ENCODE peak calls at places on chromosomes 3 and 15, in ten cellular contexts. I, V, S, K, T, G, D, O, E and H are unnamed samples.
A peak's percentile ranks its signal among the peaks of the same experiment; 100 is the strongest.

GRCh38 chr3:179688847-179689246 is 36.0 kb downstream of the USP13 start:
- DNase-seq in I (peak; percentile 58), V (no peak), S (no peak), K (no peak), T (no peak), G (no peak), D (peak; percentile 26), O (no peak), E (peak; percentile 3), H (no peak)

GRCh38 chr15:75694241-75695182 is 18.1 kb downstream of the CSPG4 start:
- DNase-seq in I (peak; percentile 99), V (peak; percentile 91), S (peak; percentile 12), K (peak; percentile 95), T (no peak), G (peak; percentile 71), D (peak; percentile 98), O (peak; percentile 65), E (peak; percentile 90), H (peak; percentile 97)

GRCh38 chr15:32034106-32034505 is 3.8 kb downstream of the CHRNA7 start:
- DNase-seq in I (no peak), V (no peak), S (no peak), K (no peak), T (no peak), G (no peak), D (no peak), O (no peak), E (no peak), H (no peak)

GRCh38 chr15:73139416-73140082 is 87.3 kb downstream of the NEO1 start:
- DNase-seq in I (peak; percentile 2), V (no peak), S (no peak), K (peak; percentile 29), T (no peak), G (no peak), D (no peak), O (no peak), E (no peak), H (peak; percentile 2)

GRCh38 chr3:39106281-39107055 is 959 bp downstream of the GORASP1 start:
- DNase-seq in I (peak; percentile 57), V (peak; percentile 57), S (peak; percentile 44), K (peak; percentile 50), T (no peak), G (no peak), D (peak; percentile 45), O (no peak), E (peak; percentile 64), H (peak; percentile 49)

GRCh38 chr3:167251678-167252077 is 128.4 kb downstream of the ZBBX start:
- DNase-seq in I (no peak), V (no peak), S (no peak), K (no peak), T (no peak), G (no peak), D (no peak), O (no peak), E (no peak), H (no peak)

GRCh38 chr3:127851899-127852298 is 29.6 kb upstream of the MGLL start:
- DNase-seq in I (no peak), V (no peak), S (no peak), K (no peak), T (no peak), G (no peak), D (no peak), O (no peak), E (peak; percentile 78), H (no peak)

GRCh38 chr3:67227030-67227429 is 228.9 kb downstream of the KBTBD8 start:
- DNase-seq in I (no peak), V (no peak), S (no peak), K (no peak), T (no peak), G (no peak), D (no peak), O (no peak), E (no peak), H (no peak)

GRCh38 chr3:67947808-67948508 is 293.5 kb upstream of the SUCLG2 start:
- DNase-seq in I (no peak), V (no peak), S (peak; percentile 21), K (no peak), T (peak; percentile 5), G (no peak), D (no peak), O (no peak), E (peak; percentile 95), H (no peak)

GRCh38 chr15:62619105-62619504 is 423.4 kb upstream of the TPM1 start:
- DNase-seq in I (peak; percentile 18), V (no peak), S (no peak), K (no peak), T (no peak), G (no peak), D (peak; percentile 22), O (no peak), E (no peak), H (no peak)

GRCh38 chr15:48003447-48003846 is 117.3 kb upstream of the SLC24A5 start:
- DNase-seq in I (no peak), V (no peak), S (no peak), K (no peak), T (no peak), G (no peak), D (no peak), O (no peak), E (no peak), H (no peak)

DNA sequence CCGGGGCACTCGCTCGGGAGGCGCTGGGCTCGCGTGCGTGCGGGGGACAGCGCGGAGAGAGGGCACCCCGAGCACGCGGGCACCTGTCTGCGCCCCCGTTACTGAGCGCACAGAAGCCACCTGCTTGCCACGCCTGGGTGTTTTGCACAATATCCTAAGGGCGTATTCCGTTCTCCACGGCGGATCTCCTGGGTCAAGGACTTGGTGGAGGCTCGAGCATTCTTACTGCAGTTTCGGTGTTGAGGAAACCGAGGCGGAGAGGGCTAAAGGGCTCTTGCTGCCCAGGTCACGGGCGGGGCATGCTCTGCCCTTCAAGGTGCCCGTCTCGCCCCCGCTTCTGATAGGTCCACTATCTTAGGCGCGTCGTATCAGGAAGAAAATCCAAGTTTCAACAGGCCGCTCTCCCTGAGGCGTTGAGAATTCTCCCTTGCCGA is 526 bp downstream of the GPD1L start:
- DNase-seq in I (no peak), V (no peak), S (no peak), K (peak; percentile 7), T (peak; percentile 12), G (no peak), D (no peak), O (no peak), E (peak; percentile 61), H (peak; percentile 2)
- TF ChIP-seq CTCF in I (no peak), V (no peak), S (no peak), K (no peak), T (no peak), G (no peak), D (no peak), O (no peak), E (no peak), H (no peak)

DNA sequence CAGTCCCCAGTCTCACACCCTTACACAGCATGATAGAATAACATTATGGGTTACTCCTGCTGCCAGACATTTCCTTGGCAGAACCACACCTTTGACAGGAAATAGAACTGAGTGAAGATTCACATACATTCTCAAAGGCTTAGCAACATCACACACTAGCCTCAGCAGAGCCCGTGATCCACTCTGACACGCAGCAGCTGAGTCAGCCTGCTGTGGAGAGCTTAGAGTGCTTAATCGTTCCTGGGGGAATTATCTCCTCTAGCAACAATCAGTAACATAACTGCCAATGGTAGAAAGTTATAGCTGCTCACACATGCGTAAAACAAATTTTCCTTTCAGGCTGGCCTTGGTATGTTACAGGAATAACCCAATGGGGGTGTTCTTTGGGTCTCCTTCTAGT is 382.1 kb downstream of the GAP43 start:
- DNase-seq in I (peak; percentile 98), V (no peak), S (no peak), K (peak; percentile 92), T (no peak), G (no peak), D (peak; percentile 99), O (no peak), E (peak; percentile 73), H (peak; percentile 99)
- H3K4me3 ChIP-seq in I (no peak overlapping the region), V (no peak overlapping the region), S (no peak overlapping the region), K (no peak overlapping the region), T (no peak overlapping the region), G (no peak overlapping the region), D (no peak overlapping the region), O (no peak overlapping the region), E (no peak overlapping the region), H (no peak overlapping the region)

DNA sequence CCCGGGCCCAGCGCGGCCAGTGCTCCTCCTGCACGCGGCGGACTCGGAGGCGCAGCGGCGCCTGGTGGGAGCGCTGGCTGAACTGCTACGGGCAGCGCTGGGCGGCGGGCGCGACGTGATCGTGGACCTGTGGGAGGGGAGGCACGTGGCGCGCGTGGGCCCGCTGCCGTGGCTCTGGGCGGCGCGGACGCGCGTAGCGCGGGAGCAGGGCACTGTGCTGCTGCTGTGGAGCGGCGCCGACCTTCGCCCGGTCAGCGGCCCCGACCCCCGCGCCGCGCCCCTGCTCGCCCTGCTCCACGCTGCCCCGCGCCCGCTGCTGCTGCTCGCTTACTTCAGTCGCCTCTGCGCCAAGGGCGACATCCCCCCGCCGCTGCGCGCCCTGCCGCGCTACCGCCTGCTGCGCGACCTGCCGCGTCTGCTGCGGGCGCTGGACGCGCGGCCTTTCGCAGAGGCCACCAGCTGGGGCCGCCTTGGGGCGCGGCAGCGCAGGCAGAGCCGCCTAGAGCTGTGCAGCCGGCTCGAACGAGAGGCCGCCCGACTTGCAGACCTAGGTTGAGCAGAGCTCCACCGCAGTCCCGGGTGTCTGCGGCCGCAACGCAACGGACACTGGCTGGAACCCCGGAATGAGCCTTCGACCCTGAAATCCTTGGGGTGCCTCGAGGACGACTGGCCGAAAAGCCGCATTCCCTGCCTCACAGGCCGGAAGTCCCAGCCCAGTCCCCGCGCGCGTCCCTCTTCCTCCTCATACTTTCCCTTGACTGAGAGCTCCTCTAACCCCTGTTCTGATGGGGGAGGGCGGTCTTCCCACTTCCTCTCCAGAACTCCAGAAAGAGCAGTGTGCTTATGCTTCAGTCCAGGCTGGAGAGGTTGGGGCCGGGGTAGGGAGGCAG is 1.4 kb upstream of the IL17RC start:
- DNase-seq in I (peak; percentile 52), V (peak; percentile 77), S (no peak), K (peak; percentile 61), T (peak; percentile 46), G (no peak), D (peak; percentile 65), O (no peak), E (peak; percentile 88), H (peak; percentile 52)
- TF ChIP-seq CTCF in I (peak; percentile 53), V (peak; percentile 63), S (no peak), K (peak; percentile 29), T (no peak), G (no peak), D (no peak), O (peak; percentile 47), E (peak; percentile 54), H (peak; percentile 36)

GRCh38 chr3:43289401-43289800 is 3.1 kb downstream of the SNRK start:
- DNase-seq in I (no peak), V (no peak), S (no peak), K (no peak), T (no peak), G (no peak), D (peak; percentile 67), O (no peak), E (no peak), H (peak; percentile 67)
- H3K4me3 ChIP-seq in I (no peak overlapping the region), V (no peak overlapping the region), S (no peak overlapping the region), K (peak overlapping the region; percentile 79), T (no peak overlapping the region), G (no peak overlapping the region), D (no peak overlapping the region), O (peak overlapping the region; percentile 87), E (no peak overlapping the region), H (peak overlapping the region; percentile 20)